ENCODE peak calls at places on chromosomes 13 and 19, in seven cellular contexts. Q is A549, Y is pancreas, X is colonic mucosa, D is astrocyte of the spinal cord, M is GM12865, U is epithelial cell of esophagus. J is an unnamed sample.

GRCh38 chr13:74026753-74027152 is 107.5 kb downstream of the KLF12 start:
- DNase-seq in Q (no peak), Y (no peak), X (peak; percentile 31), D (peak; percentile 60), M (peak; percentile 93), U (peak; percentile 56), J (peak; percentile 57)

GRCh38 chr13:33081666-33082065 is 65.4 kb downstream of the KL start:
- DNase-seq in Q (no peak), Y (no peak), X (no peak), D (no peak), M (no peak), U (no peak), J (no peak)

GRCh38 chr19:38425810-38426466 is at the start of gene RASGRP4:
- DNase-seq in Q (no peak), Y (no peak), X (peak; percentile 32), D (no peak), M (peak; percentile 29), U (no peak), J (no peak)

GRCh38 chr13:93268327-93269028 is 41.9 kb downstream of the GPC6 start:
- DNase-seq in Q (no peak), Y (no peak), X (no peak), D (no peak), M (no peak), U (no peak), J (no peak)

GRCh38 chr13:73171926-73172325 is 113.1 kb downstream of the KLF5 start:
- DNase-seq in Q (no peak), Y (no peak), X (no peak), D (no peak), M (no peak), U (peak; percentile 59), J (no peak)

GRCh38 chr13:19981685-19982238 is 23.2 kb downstream of the ZMYM2 start:
- DNase-seq in Q (no peak), Y (no peak), X (no peak), D (no peak), M (no peak), U (no peak), J (no peak)

GRCh38 chr19:19514881-19515763 is at the start of gene TSSK6:
- DNase-seq in Q (peak; percentile 61), Y (no peak), X (peak; percentile 32), D (no peak), M (no peak), U (no peak), J (no peak)

GRCh38 chr19:19054939-19055440 is 8.8 kb upstream of the SLC25A42 start:
- DNase-seq in Q (no peak), Y (no peak), X (no peak), D (no peak), M (no peak), U (no peak), J (no peak)

GRCh38 chr19:52786078-52786463 is 520 bp downstream of the ZNF600 start:
- DNase-seq in Q (no peak), Y (peak; percentile 40), X (no peak), D (no peak), M (peak; percentile 2), U (peak; percentile 28), J (no peak)

GRCh38 chr13:101942038-101942437 is 459.8 kb downstream of the FGF14 start:
- DNase-seq in Q (peak; percentile 15), Y (no peak), X (peak; percentile 23), D (peak; percentile 62), M (peak; percentile 25), U (peak; percentile 59), J (peak; percentile 54)

GRCh38 chr19:48393559-48394330 is at the start of gene GRIN2D:
- DNase-seq in Q (no peak), Y (peak; percentile 45), X (no peak), D (peak; percentile 24), M (no peak), U (no peak), J (peak; percentile 54)
- TF ChIP-seq CTCF in Q (no peak), Y (no peak), X (no peak), D (no peak), M (no peak), U (no peak), J (no peak)

GRCh38 chr19:10820173-10820572 is 15.8 kb downstream of the TMED1 start:
- DNase-seq in Q (peak; percentile 13), Y (no peak), X (no peak), D (no peak), M (no peak), U (no peak), J (no peak)
- TF ChIP-seq CTCF in Q (no peak), Y (no peak), X (peak; percentile 12), D (peak; percentile 40), M (no peak), U (peak; percentile 27), J (no peak)

GRCh38 chr13:48727252-48728011 is 73.7 kb downstream of the CYSLTR2 start:
- DNase-seq in Q (no peak), Y (no peak), X (no peak), D (peak; percentile 9), M (peak; percentile 46), U (no peak), J (no peak)

GRCh38 chr13:48726711-48727110 is 73.0 kb downstream of the CYSLTR2 start:
- DNase-seq in Q (no peak), Y (no peak), X (no peak), D (no peak), M (no peak), U (no peak), J (no peak)

GRCh38 chr13:48730971-48731658 is 77.4 kb downstream of the CYSLTR2 start:
- DNase-seq in Q (no peak), Y (no peak), X (no peak), D (peak; percentile 42), M (no peak), U (peak; percentile 89), J (no peak)

GRCh38 chr13:48728876-48729275 is 75.1 kb downstream of the CYSLTR2 start:
- DNase-seq in Q (no peak), Y (no peak), X (no peak), D (no peak), M (no peak), U (no peak), J (no peak)

GRCh38 chr13:48728226-48728625 is 74.5 kb downstream of the CYSLTR2 start:
- DNase-seq in Q (no peak), Y (no peak), X (no peak), D (no peak), M (peak; percentile 21), U (no peak), J (no peak)
- TF ChIP-seq CTCF in Q (no peak), Y (no peak), X (no peak), D (no peak), M (no peak), U (no peak), J (no peak)

GRCh38 chr13:75687145-75687763 is 51.1 kb downstream of the LMO7 start:
- DNase-seq in Q (no peak), Y (no peak), X (no peak), D (peak; percentile 62), M (no peak), U (peak; percentile 77), J (peak; percentile 15)
- TF ChIP-seq CTCF in Q (peak; percentile 62), Y (peak; percentile 16), X (peak; percentile 45), D (peak; percentile 57), M (peak; percentile 27), U (peak; percentile 57), J (peak; percentile 68)

GRCh38 chr13:112651306-112651705 is 38.5 kb upstream of the ATP11A start:
- DNase-seq in Q (no peak), Y (no peak), X (no peak), D (no peak), M (no peak), U (no peak), J (no peak)
- TF ChIP-seq CTCF in Q (no peak), Y (no peak), X (no peak), D (no peak), M (no peak), U (no peak), J (no peak)

J was measured in endothelial cell.